ENCODE peak calls at places on chromosomes 1 and 21, in four cellular contexts. F is cardiac fibroblast, D is stomach, Z is transverse colon. W is an unnamed sample.

GRCh38 chr1:10211805-10212405 is 1.5 kb downstream of the KIF1B start:
- DNase-seq in D (no peak), F (no peak), Z (no peak), W (peak; percentile 89)

GRCh38 chr21:45455321-45456013 is 50.5 kb downstream of the COL18A1 start:
- DNase-seq in Z (no peak), F (peak; percentile 69), D (no peak), W (no peak)

GRCh38 chr1:209755926-209756607 is at the start of gene TRAF3IP3:
- DNase-seq in D (peak; percentile 52), F (no peak), Z (peak; percentile 71), W (no peak)

GRCh38 chr1:185567006-185567405 is 167.2 kb upstream of the HMCN1 start:
- DNase-seq in Z (no peak), D (no peak), F (peak; percentile 80), W (no peak)

GRCh38 chr21:37863842-37864241 is 52.4 kb downstream of the KCNJ6 start:
- DNase-seq in F (peak; percentile 34), Z (no peak), D (no peak), W (peak; percentile 64)

GRCh38 chr1:93304716-93305138 is 41.0 kb upstream of the DR1 start:
- DNase-seq in F (peak; percentile 82), D (peak; percentile 47), Z (peak; percentile 49), W (no peak)

GRCh38 chr1:19445417-19446342 is 39.7 kb downstream of the CAPZB start:
- DNase-seq in D (peak; percentile 68), Z (no peak), F (no peak), W (no peak)

GRCh38 chr1:44714944-44715571 is 15.9 kb downstream of the RNU5D-1 start:
- DNase-seq in F (peak; percentile 85), D (peak; percentile 72), Z (peak; percentile 75), W (no peak)

GRCh38 chr1:207418336-207418735 is 35.8 kb upstream of the CR2 start:
- DNase-seq in D (no peak), F (no peak), Z (no peak), W (no peak)

GRCh38 chr1:36764796-36765195 is 269.5 kb downstream of the GRIK3 start:
- DNase-seq in D (no peak), Z (no peak), F (no peak), W (no peak)

GRCh38 chr1:203528098-203528497 is 34.1 kb downstream of the OPTC start:
- DNase-seq in F (no peak), D (no peak), Z (no peak), W (no peak)
- TF ChIP-seq CTCF in F (no peak), D (no peak), Z (no peak), W (no peak)

GRCh38 chr1:154867841-154868610 is 2.1 kb downstream of the KCNN3 start:
- DNase-seq in F (no peak), D (no peak), Z (no peak), W (no peak)
- H3K4me3 ChIP-seq in F (no peak overlapping the region), D (peak overlapping the region; percentile 35), Z (peak overlapping the region; percentile 15), W (peak overlapping the region; percentile 41)

DNA sequence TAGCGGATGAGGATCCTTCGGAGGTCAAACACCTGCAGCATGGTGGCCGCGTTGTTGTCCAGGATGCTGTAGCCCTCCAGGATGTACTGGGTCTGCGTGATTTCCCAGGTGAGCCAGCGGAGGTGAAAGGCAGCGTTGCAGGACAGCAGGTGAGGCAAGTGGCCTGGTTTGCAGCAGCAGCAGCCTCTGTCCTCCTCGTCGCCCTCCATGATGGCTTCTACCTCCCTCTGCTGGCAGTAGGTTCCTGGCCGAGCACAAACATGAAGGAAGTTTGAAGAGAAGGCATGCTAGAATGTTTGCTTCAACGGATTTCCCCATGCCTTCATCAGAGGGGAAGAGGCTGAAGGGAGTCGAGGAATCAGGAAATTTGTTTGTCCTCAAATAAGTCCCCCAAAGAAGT is 74.7 kb downstream of the NTPCR start:
- DNase-seq in Z (peak; percentile 71), F (peak; percentile 36), D (peak; percentile 63), W (no peak)
- TF ChIP-seq CTCF in Z (peak; percentile 59), F (peak; percentile 57), D (peak; percentile 45), W (no peak)

GRCh38 chr1:110348771-110349170 is 9.6 kb downstream of the RBM15 start:
- DNase-seq in F (peak; percentile 25), D (no peak), Z (no peak), W (no peak)

GRCh38 chr1:110346690-110347089 is 7.5 kb downstream of the RBM15 start:
- DNase-seq in F (no peak), Z (no peak), D (no peak), W (no peak)

GRCh38 chr1:110348050-110348449 is 8.9 kb downstream of the RBM15 start:
- DNase-seq in D (no peak), Z (no peak), F (no peak), W (no peak)

GRCh38 chr1:110345480-110345879 is 6.3 kb downstream of the RBM15 start:
- DNase-seq in F (no peak), Z (no peak), D (no peak), W (no peak)

GRCh38 chr1:110347182-110347893 is 8.2 kb downstream of the RBM15 start:
- DNase-seq in D (no peak), Z (no peak), F (no peak), W (no peak)
- H3K4me3 ChIP-seq in D (no peak overlapping the region), Z (no peak overlapping the region), F (no peak overlapping the region), W (no peak overlapping the region)

DNA sequence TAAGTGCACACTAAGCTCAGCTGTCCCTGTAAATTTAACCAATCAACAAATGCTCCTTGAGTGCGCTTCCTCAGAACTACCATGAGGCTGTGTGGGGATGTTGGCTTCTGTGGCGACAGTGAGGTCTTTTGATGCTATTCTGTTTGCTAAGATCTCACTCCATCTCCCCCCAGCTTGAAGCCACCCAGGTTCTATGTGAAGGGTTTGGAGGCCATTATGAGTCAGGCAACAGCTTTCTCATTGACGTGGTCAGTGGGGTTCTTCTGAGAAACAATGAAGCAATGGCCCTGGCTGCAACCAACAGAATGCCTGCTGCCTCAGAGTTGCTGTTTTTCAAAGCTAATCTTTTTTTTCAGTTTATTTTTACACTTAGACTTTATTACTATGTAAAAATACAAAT is 205.5 kb downstream of the PTBP2 start:
- DNase-seq in D (no peak), Z (no peak), F (peak; percentile 7), W (no peak)
- TF ChIP-seq CTCF in D (no peak), Z (no peak), F (no peak), W (no peak)

GRCh38 chr21:35366348-35367085 is 317.4 kb upstream of the RUNX1 start:
- DNase-seq in D (no peak), F (peak; percentile 97), Z (no peak), W (no peak)
- H3K4me3 ChIP-seq in D (no peak overlapping the region), F (no peak overlapping the region), Z (no peak overlapping the region), W (no peak overlapping the region)

W was measured in vagina.